ENCODE peak calls at places on chromosomes 1 and 21, in seven cellular contexts. One of them, this sample, is unnamed.

GRCh38 chr1:241411056-241411775 is 54.2 kb upstream of the RGS7 start:
- DNase-seq in lower leg skin: no peak
- DNase-seq in tibial artery: no peak
- DNase-seq in CD8-positive, alpha-beta T cell: no peak
- DNase-seq in PC-3: peak; percentile 31
- DNase-seq in fibroblast of mammary gland: peak; percentile 71
- DNase-seq in heart left ventricle: no peak
- DNase-seq in this sample: peak; percentile 41

GRCh38 chr1:115258302-115258866 is 79.7 kb downstream of the NGF start:
- DNase-seq in PC-3: peak; percentile 19
- DNase-seq in fibroblast of mammary gland: peak; percentile 92
- DNase-seq in lower leg skin: no peak
- DNase-seq in CD8-positive, alpha-beta T cell: no peak
- DNase-seq in tibial artery: no peak
- DNase-seq in heart left ventricle: no peak
- DNase-seq in this sample: no peak

GRCh38 chr1:218164111-218164929 is 120.8 kb upstream of the RRP15 start:
- DNase-seq in PC-3: peak; percentile 93
- DNase-seq in lower leg skin: peak; percentile 14
- DNase-seq in fibroblast of mammary gland: peak; percentile 21
- DNase-seq in CD8-positive, alpha-beta T cell: no peak
- DNase-seq in tibial artery: no peak
- DNase-seq in heart left ventricle: peak; percentile 71
- DNase-seq in this sample: no peak

GRCh38 chr1:224732367-224733006 is 116.4 kb downstream of the CNIH3 start:
- DNase-seq in fibroblast of mammary gland: no peak
- DNase-seq in CD8-positive, alpha-beta T cell: no peak
- DNase-seq in heart left ventricle: no peak
- DNase-seq in lower leg skin: no peak
- DNase-seq in tibial artery: no peak
- DNase-seq in PC-3: peak; percentile 65
- DNase-seq in this sample: no peak

GRCh38 chr1:112464501-112464900 is 44.3 kb upstream of the WNT2B start:
- DNase-seq in heart left ventricle: no peak
- DNase-seq in PC-3: peak; percentile 32
- DNase-seq in fibroblast of mammary gland: no peak
- DNase-seq in lower leg skin: peak; percentile 75
- DNase-seq in CD8-positive, alpha-beta T cell: no peak
- DNase-seq in tibial artery: no peak
- DNase-seq in this sample: no peak

GRCh38 chr1:217180443-217180842 is 450.4 kb downstream of the GPATCH2 start:
- DNase-seq in tibial artery: no peak
- DNase-seq in PC-3: no peak
- DNase-seq in lower leg skin: no peak
- DNase-seq in fibroblast of mammary gland: no peak
- DNase-seq in heart left ventricle: no peak
- DNase-seq in CD8-positive, alpha-beta T cell: no peak
- DNase-seq in this sample: no peak

GRCh38 chr21:31198575-31198974 is 145.5 kb downstream of the TIAM1 start:
- DNase-seq in heart left ventricle: no peak
- DNase-seq in PC-3: peak; percentile 85
- DNase-seq in tibial artery: no peak
- DNase-seq in fibroblast of mammary gland: peak; percentile 74
- DNase-seq in lower leg skin: no peak
- DNase-seq in CD8-positive, alpha-beta T cell: no peak
- DNase-seq in this sample: peak; percentile 10

GRCh38 chr1:161740871-161741270 is 8.7 kb upstream of the DUSP12 start:
- DNase-seq in PC-3: no peak
- DNase-seq in tibial artery: no peak
- DNase-seq in lower leg skin: no peak
- DNase-seq in CD8-positive, alpha-beta T cell: no peak
- DNase-seq in heart left ventricle: no peak
- DNase-seq in fibroblast of mammary gland: no peak
- DNase-seq in this sample: no peak

GRCh38 chr21:34736116-34736870 is 67.5 kb downstream of the CLIC6 start:
- DNase-seq in PC-3: peak; percentile 66
- DNase-seq in tibial artery: no peak
- DNase-seq in heart left ventricle: no peak
- DNase-seq in CD8-positive, alpha-beta T cell: no peak
- DNase-seq in fibroblast of mammary gland: peak; percentile 30
- DNase-seq in lower leg skin: no peak
- DNase-seq in this sample: peak; percentile 57

GRCh38 chr1:35499652-35500176 is 57.5 kb downstream of the KIAA0319L start:
- DNase-seq in tibial artery: no peak
- DNase-seq in lower leg skin: no peak
- DNase-seq in CD8-positive, alpha-beta T cell: peak; percentile 50
- DNase-seq in fibroblast of mammary gland: no peak
- DNase-seq in heart left ventricle: no peak
- DNase-seq in PC-3: no peak
- DNase-seq in this sample: no peak

GRCh38 chr1:115062542-115063004 is 26.7 kb downstream of the TSPAN2 start:
- DNase-seq in PC-3: peak; percentile 93
- DNase-seq in lower leg skin: peak; percentile 48
- DNase-seq in fibroblast of mammary gland: no peak
- DNase-seq in heart left ventricle: peak; percentile 50
- DNase-seq in tibial artery: no peak
- DNase-seq in CD8-positive, alpha-beta T cell: peak; percentile 99
- DNase-seq in this sample: no peak

GRCh38 chr1:205491794-205492193 is 12.7 kb upstream of the CDK18 start:
- DNase-seq in CD8-positive, alpha-beta T cell: no peak
- DNase-seq in fibroblast of mammary gland: no peak
- DNase-seq in PC-3: no peak
- DNase-seq in lower leg skin: no peak
- DNase-seq in tibial artery: no peak
- DNase-seq in heart left ventricle: no peak
- DNase-seq in this sample: no peak

GRCh38 chr1:7248828-7249227 is 463.6 kb downstream of the CAMTA1 start:
- DNase-seq in PC-3: no peak
- DNase-seq in lower leg skin: peak; percentile 6
- DNase-seq in heart left ventricle: no peak
- DNase-seq in fibroblast of mammary gland: no peak
- DNase-seq in tibial artery: no peak
- DNase-seq in CD8-positive, alpha-beta T cell: no peak
- DNase-seq in this sample: no peak
- H3K4me3 ChIP-seq in PC-3: no peak overlapping the region
- H3K4me3 ChIP-seq in lower leg skin: no peak overlapping the region
- H3K4me3 ChIP-seq in heart left ventricle: no peak overlapping the region
- H3K4me3 ChIP-seq in fibroblast of mammary gland: no peak overlapping the region
- H3K4me3 ChIP-seq in tibial artery: no peak overlapping the region
- H3K4me3 ChIP-seq in CD8-positive, alpha-beta T cell: no peak overlapping the region
- H3K4me3 ChIP-seq in this sample: no peak overlapping the region

GRCh38 chr1:32893198-32894018 is 7.1 kb downstream of the HPCA start:
- DNase-seq in CD8-positive, alpha-beta T cell: no peak
- DNase-seq in tibial artery: no peak
- DNase-seq in heart left ventricle: peak; percentile 53
- DNase-seq in fibroblast of mammary gland: peak; percentile 14
- DNase-seq in PC-3: no peak
- DNase-seq in lower leg skin: no peak
- DNase-seq in this sample: no peak
- TF ChIP-seq CTCF in CD8-positive, alpha-beta T cell: no peak
- TF ChIP-seq CTCF in tibial artery: no peak
- TF ChIP-seq CTCF in heart left ventricle: no peak
- TF ChIP-seq CTCF in fibroblast of mammary gland: no peak
- TF ChIP-seq CTCF in PC-3: peak; percentile 24
- TF ChIP-seq CTCF in lower leg skin: no peak
- TF ChIP-seq CTCF in this sample: peak; percentile 22

DNA sequence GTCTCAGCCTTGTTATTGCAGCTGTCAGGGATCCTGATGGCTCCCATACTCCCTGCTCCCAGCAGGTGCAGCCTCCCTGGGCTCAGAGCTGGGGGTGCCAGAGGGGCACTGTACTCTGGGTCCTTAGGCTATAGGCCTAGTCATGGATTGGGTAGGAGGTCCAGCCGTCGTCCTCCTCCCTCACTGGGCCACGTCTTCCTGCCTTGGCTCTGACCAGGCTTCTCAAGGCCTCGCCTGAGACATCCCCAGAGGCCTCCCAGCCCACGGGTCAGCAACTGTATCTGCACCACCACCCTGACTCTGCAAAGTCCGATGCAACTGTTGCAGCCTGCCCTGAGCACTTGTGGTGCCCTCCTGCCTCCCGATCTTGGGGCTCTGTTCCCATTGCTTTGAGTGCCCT is 18.2 kb downstream of the MYOM3 start:
- DNase-seq in fibroblast of mammary gland: no peak
- DNase-seq in PC-3: no peak
- DNase-seq in lower leg skin: no peak
- DNase-seq in heart left ventricle: no peak
- DNase-seq in tibial artery: no peak
- DNase-seq in CD8-positive, alpha-beta T cell: no peak
- DNase-seq in this sample: no peak
- H3K4me3 ChIP-seq in fibroblast of mammary gland: no peak overlapping the region
- H3K4me3 ChIP-seq in PC-3: no peak overlapping the region
- H3K4me3 ChIP-seq in lower leg skin: no peak overlapping the region
- H3K4me3 ChIP-seq in heart left ventricle: no peak overlapping the region
- H3K4me3 ChIP-seq in tibial artery: no peak overlapping the region
- H3K4me3 ChIP-seq in CD8-positive, alpha-beta T cell: no peak overlapping the region
- H3K4me3 ChIP-seq in this sample: no peak overlapping the region

GRCh38 chr1:237383825-237384612 is 342.0 kb downstream of the RYR2 start:
- DNase-seq in lower leg skin: no peak
- DNase-seq in tibial artery: no peak
- DNase-seq in PC-3: no peak
- DNase-seq in fibroblast of mammary gland: peak; percentile 22
- DNase-seq in CD8-positive, alpha-beta T cell: no peak
- DNase-seq in heart left ventricle: no peak
- DNase-seq in this sample: no peak

GRCh38 chr1:237390798-237391197 is 348.8 kb downstream of the RYR2 start:
- DNase-seq in tibial artery: no peak
- DNase-seq in CD8-positive, alpha-beta T cell: no peak
- DNase-seq in fibroblast of mammary gland: peak; percentile 11
- DNase-seq in heart left ventricle: no peak
- DNase-seq in lower leg skin: no peak
- DNase-seq in PC-3: no peak
- DNase-seq in this sample: no peak

GRCh38 chr1:237387144-237387505 is 345.1 kb downstream of the RYR2 start:
- DNase-seq in fibroblast of mammary gland: no peak
- DNase-seq in lower leg skin: no peak
- DNase-seq in heart left ventricle: no peak
- DNase-seq in PC-3: no peak
- DNase-seq in CD8-positive, alpha-beta T cell: no peak
- DNase-seq in tibial artery: no peak
- DNase-seq in this sample: no peak

DNA sequence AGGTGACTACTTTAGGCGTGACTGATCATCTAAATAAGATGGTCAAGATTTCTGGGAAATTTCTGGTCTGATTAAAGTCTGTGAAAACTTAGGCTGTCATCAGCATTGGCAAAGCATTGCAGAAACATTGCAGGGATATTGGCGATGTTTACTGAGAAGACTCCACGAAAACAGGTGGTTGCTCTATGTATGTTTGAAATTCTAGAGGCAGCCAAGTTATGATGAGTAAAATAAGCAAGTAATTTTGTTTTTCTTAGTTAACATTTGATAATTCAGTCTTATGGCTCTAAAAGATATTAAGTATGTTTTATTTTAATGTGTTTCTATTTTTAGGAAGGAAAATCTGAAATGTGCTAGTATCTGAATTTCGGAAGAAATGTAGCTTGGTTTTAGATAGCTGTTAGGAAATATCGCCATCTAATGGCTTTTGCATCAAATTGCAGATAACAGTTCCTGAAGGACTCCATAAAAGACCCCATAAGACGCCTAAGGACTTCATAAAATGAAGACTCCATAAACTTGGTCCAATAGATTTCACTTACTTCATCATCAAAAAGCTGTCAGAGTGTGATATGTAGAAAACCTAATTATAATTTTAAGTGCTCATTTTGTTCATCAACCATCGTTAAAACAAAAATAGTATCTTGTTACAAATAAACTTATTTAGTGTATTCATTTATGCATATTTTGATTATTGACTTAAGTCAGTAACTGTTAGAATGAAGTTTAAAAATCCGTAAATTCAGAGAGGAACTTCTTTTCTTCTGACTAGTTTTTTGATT is 344.6 kb downstream of the RYR2 start:
- DNase-seq in tibial artery: no peak
- DNase-seq in fibroblast of mammary gland: peak; percentile 43
- DNase-seq in PC-3: peak; percentile 25
- DNase-seq in lower leg skin: no peak
- DNase-seq in CD8-positive, alpha-beta T cell: no peak
- DNase-seq in heart left ventricle: no peak
- DNase-seq in this sample: no peak
- TF ChIP-seq CTCF in tibial artery: peak; percentile 71
- TF ChIP-seq CTCF in fibroblast of mammary gland: peak; percentile 68
- TF ChIP-seq CTCF in PC-3: peak; percentile 66
- TF ChIP-seq CTCF in lower leg skin: no peak
- TF ChIP-seq CTCF in CD8-positive, alpha-beta T cell: no peak
- TF ChIP-seq CTCF in heart left ventricle: peak; percentile 50
- TF ChIP-seq CTCF in this sample: peak; percentile 5

GRCh38 chr1:98661544-98662353 is at the start of gene SNX7:
- DNase-seq in tibial artery: peak; percentile 79
- DNase-seq in CD8-positive, alpha-beta T cell: peak; percentile 20
- DNase-seq in PC-3: peak; percentile 77
- DNase-seq in lower leg skin: peak; percentile 65
- DNase-seq in heart left ventricle: peak; percentile 90
- DNase-seq in fibroblast of mammary gland: peak; percentile 59
- DNase-seq in this sample: no peak
- H3K4me3 ChIP-seq in tibial artery: peak within 1 kb of the TSS; percentile 82
- H3K4me3 ChIP-seq in CD8-positive, alpha-beta T cell: peak within 1 kb of the TSS; percentile 48
- H3K4me3 ChIP-seq in PC-3: peak within 1 kb of the TSS; percentile 97
- H3K4me3 ChIP-seq in lower leg skin: peak within 1 kb of the TSS; percentile 39
- H3K4me3 ChIP-seq in heart left ventricle: peak within 1 kb of the TSS; percentile 77
- H3K4me3 ChIP-seq in fibroblast of mammary gland: peak within 1 kb of the TSS; percentile 78
- H3K4me3 ChIP-seq in this sample: peak within 1 kb of the TSS; percentile 80

GRCh38 chr1:177928194-177928593 is 41.7 kb downstream of the SEC16B start:
- DNase-seq in fibroblast of mammary gland: peak; percentile 36
- DNase-seq in PC-3: peak; percentile 27
- DNase-seq in CD8-positive, alpha-beta T cell: no peak
- DNase-seq in tibial artery: no peak
- DNase-seq in heart left ventricle: no peak
- DNase-seq in lower leg skin: no peak
- DNase-seq in this sample: no peak
- TF ChIP-seq CTCF in fibroblast of mammary gland: peak; percentile 30
- TF ChIP-seq CTCF in PC-3: peak; percentile 31
- TF ChIP-seq CTCF in CD8-positive, alpha-beta T cell: no peak
- TF ChIP-seq CTCF in tibial artery: no peak
- TF ChIP-seq CTCF in heart left ventricle: no peak
- TF ChIP-seq CTCF in lower leg skin: no peak
- TF ChIP-seq CTCF in this sample: peak; percentile 26

GRCh38 chr1:82279241-82279640 is 478.5 kb downstream of the ADGRL2 start:
- DNase-seq in PC-3: no peak
- DNase-seq in heart left ventricle: no peak
- DNase-seq in tibial artery: no peak
- DNase-seq in lower leg skin: no peak
- DNase-seq in fibroblast of mammary gland: no peak
- DNase-seq in CD8-positive, alpha-beta T cell: no peak
- DNase-seq in this sample: no peak
- H3K4me3 ChIP-seq in PC-3: no peak overlapping the region
- H3K4me3 ChIP-seq in heart left ventricle: no peak overlapping the region
- H3K4me3 ChIP-seq in tibial artery: no peak overlapping the region
- H3K4me3 ChIP-seq in lower leg skin: no peak overlapping the region
- H3K4me3 ChIP-seq in fibroblast of mammary gland: no peak overlapping the region
- H3K4me3 ChIP-seq in CD8-positive, alpha-beta T cell: no peak overlapping the region
- H3K4me3 ChIP-seq in this sample: no peak overlapping the region

This sample was measured in AG04449.